ENCODE peak calls at places on chromosomes 6 and 20, in ten cellular contexts. F is adrenal gland, Y is sigmoid colon, B is heart left ventricle, H is IMR-90, J is uterus, D is A549, A is breast epithelium, M is Peyer's patch, C is upper lobe of left lung. Z is an unnamed sample.

GRCh38 chr6:5636210-5637030 is 370.3 kb downstream of the NRN1 start:
- DNase-seq in F (no peak), Y (no peak), B (no peak), H (no peak), J (no peak), D (no peak), A (no peak), M (no peak), C (no peak), Z (no peak)

GRCh38 chr6:88251261-88251660 is 85.1 kb upstream of the CNR1 start:
- DNase-seq in F (no peak), Y (no peak), B (no peak), H (no peak), J (no peak), D (no peak), A (no peak), M (no peak), C (no peak), Z (no peak)

GRCh38 chr6:138468320-138469015 is 30.8 kb downstream of the NHSL1 start:
- DNase-seq in F (no peak), Y (no peak), B (no peak), H (peak; percentile 73), J (no peak), D (peak; percentile 21), A (no peak), M (no peak), C (no peak), Z (no peak)

GRCh38 chr20:20211274-20211987 is 156.5 kb upstream of the INSM1 start:
- DNase-seq in F (no peak), Y (no peak), B (no peak), H (no peak), J (no peak), D (no peak), A (no peak), M (no peak), C (no peak), Z (no peak)

GRCh38 chr20:2986466-2986865 is 57.0 kb upstream of the GNRH2 start:
- DNase-seq in F (peak; percentile 26), Y (no peak), B (no peak), H (peak; percentile 33), J (no peak), D (no peak), A (no peak), M (no peak), C (no peak), Z (no peak)

GRCh38 chr6:19841181-19841580 is 4.0 kb downstream of the ID4 start:
- DNase-seq in F (no peak), Y (no peak), B (no peak), H (no peak), J (no peak), D (no peak), A (no peak), M (no peak), C (no peak), Z (no peak)

GRCh38 chr6:121544691-121545090 is 109.2 kb downstream of the GJA1 start:
- DNase-seq in F (no peak), Y (no peak), B (no peak), H (no peak), J (no peak), D (no peak), A (no peak), M (no peak), C (no peak), Z (no peak)

GRCh38 chr20:61419010-61419409 is 166.9 kb downstream of the CDH4 start:
- DNase-seq in F (no peak), Y (no peak), B (no peak), H (no peak), J (no peak), D (no peak), A (no peak), M (no peak), C (no peak), Z (no peak)

GRCh38 chr20:57762531-57763234 is 52.9 kb upstream of the PMEPA1 start:
- DNase-seq in F (no peak), Y (peak; percentile 33), B (no peak), H (no peak), J (no peak), D (no peak), A (no peak), M (no peak), C (no peak), Z (peak; percentile 32)

GRCh38 chr6:52566853-52567279 is 10.0 kb downstream of the TRAM2 start:
- DNase-seq in F (peak; percentile 60), Y (no peak), B (peak; percentile 45), H (peak; percentile 99), J (no peak), D (peak; percentile 5), A (no peak), M (no peak), C (no peak), Z (no peak)

GRCh38 chr6:15246217-15247211 is 645 bp downstream of the JARID2 start:
- DNase-seq in F (no peak), Y (no peak), B (no peak), H (peak; percentile 49), J (no peak), D (no peak), A (no peak), M (no peak), C (no peak), Z (no peak)

GRCh38 chr6:15247214-15247749 is 1.4 kb downstream of the JARID2 start:
- DNase-seq in F (no peak), Y (no peak), B (no peak), H (no peak), J (no peak), D (no peak), A (no peak), M (no peak), C (no peak), Z (no peak)

GRCh38 chr6:15248451-15249370 is 2.8 kb downstream of the JARID2 start:
- DNase-seq in F (peak; percentile 96), Y (peak; percentile 99), B (peak; percentile 98), H (peak; percentile 97), J (peak; percentile 97), D (peak; percentile 84), A (peak; percentile 93), M (peak; percentile 96), C (peak; percentile 96), Z (peak; percentile 99)

GRCh38 chr6:15249371-15250019 is 3.6 kb downstream of the JARID2 start:
- DNase-seq in F (no peak), Y (no peak), B (no peak), H (no peak), J (no peak), D (no peak), A (no peak), M (peak; percentile 34), C (no peak), Z (no peak)

GRCh38 chr6:15247750-15248450 is 2.0 kb downstream of the JARID2 start:
- DNase-seq in F (peak; percentile 54), Y (peak; percentile 80), B (peak; percentile 67), H (peak; percentile 62), J (peak; percentile 52), D (peak; percentile 51), A (peak; percentile 58), M (peak; percentile 52), C (peak; percentile 94), Z (peak; percentile 92)
- TF ChIP-seq CTCF in F (peak; percentile 16), Y (peak; percentile 51), B (peak; percentile 30), H (peak; percentile 9), J (peak; percentile 35), D (peak; percentile 29), A (no peak), M (peak; percentile 47), C (peak; percentile 46), Z (no peak)

DNA sequence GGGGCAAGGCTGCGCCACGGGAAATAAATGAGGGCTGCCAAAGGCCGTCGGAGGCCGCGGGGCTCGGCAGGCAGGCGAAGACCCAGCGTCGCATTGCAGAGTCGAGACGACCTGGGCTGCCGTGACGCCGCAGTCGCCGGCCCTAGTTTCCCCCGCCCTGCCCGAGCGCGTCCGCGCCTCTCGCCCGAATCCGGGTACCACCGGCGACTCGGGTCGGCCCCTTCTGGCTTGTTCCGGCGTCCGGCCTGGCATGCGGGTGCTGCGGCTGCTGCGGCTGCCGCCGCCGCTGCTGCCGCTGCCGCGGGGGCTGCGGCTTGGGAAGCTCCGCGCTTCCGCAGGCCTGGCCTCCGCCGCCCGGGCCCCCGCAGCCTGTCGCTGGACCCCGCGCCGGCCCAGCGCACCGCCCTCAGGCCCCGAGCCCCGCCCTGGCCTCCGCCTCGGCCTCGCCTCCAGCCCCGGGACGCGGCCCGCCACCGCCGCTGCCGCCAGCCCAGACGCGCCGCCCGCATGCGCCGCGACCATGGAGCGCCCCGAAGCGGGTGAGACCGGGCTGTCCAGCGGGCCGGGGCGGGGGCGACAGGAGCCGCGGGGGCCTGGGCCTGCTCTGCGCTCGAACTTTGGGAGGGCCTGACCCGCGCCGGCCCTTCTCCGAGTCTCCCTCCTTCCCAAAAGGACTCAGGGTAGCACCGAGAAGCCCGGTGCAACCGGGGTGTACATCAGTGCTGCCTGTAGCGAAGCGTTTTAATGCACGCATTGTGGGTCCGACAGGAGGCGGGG is at the start of gene AKAP7:
- DNase-seq in F (peak; percentile 88), Y (peak; percentile 84), B (peak; percentile 84), H (peak; percentile 39), J (peak; percentile 66), D (peak; percentile 74), A (peak; percentile 73), M (peak; percentile 62), C (peak; percentile 96), Z (peak; percentile 56)
- TF ChIP-seq POLR2A in F (peak; percentile 84), Y (no peak), B (no peak), H (no peak), J (no peak), D (peak; percentile 51), A (peak; percentile 12), M (peak; percentile 40), C (no peak), Z (no peak)

DNA sequence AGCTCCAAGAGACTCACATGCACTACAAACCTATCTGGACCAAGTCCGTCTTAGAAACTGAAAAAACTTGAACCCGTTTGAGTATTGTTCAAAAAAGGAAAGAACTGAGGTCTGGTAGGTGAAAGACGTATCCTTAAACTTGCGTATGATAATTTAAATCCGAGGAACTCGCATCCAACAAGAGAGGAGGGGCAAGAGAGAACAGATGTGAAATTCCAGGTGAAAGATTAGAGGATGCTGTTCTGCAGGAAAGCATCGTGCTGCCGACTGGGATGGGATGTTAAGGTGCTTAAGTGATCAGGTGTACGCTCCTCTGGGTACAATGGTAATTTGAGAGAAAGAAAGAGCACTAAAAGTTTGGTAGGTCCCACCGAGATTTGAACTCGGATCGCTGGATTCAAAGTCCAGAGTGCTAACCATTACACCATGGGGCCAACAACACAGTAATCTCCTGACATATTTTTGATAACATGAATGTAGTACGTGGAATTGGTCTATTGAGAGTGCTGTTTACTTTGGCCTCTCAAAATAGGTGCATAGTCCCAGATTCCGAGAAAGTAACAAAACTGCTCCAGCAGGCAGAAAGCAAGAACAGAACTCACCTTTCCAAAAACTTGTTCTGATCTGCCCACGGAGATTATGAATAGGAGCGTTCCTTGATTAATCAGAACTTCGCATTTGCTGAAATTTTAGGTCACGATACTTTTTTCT is 53.5 kb upstream of the BTN3A2 start:
- DNase-seq in F (peak; percentile 36), Y (no peak), B (no peak), H (peak; percentile 73), J (peak; percentile 46), D (no peak), A (no peak), M (no peak), C (no peak), Z (no peak)
- H3K4me3 ChIP-seq in F (no peak overlapping the region), Y (peak overlapping the region; percentile 9), B (peak overlapping the region; percentile 13), H (peak overlapping the region; percentile 75), J (no peak overlapping the region), D (peak overlapping the region; percentile 69), A (peak overlapping the region; percentile 57), M (peak overlapping the region; percentile 60), C (peak overlapping the region; percentile 34), Z (peak overlapping the region; percentile 15)

DNA sequence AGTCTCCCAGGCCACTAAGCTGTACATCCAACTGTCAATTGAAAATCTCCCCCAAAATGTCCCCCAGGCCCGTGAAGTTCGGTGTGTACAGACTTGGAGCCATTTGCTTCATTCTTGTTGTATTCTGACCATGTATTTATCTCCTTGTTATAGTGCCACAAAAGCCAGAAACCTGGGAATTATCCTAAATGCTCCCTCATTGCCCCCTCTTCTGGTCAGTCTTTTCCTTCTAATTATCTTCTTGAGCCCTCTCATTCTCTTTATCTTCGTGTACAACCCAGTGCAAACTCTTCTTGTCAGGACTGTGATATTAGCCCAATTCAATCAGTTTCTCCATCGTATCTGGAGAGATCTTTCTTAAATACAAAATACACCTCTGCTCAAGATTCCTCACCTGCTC is 64.7 kb downstream of the RFX6 start:
- DNase-seq in F (no peak), Y (no peak), B (no peak), H (no peak), J (no peak), D (no peak), A (no peak), M (no peak), C (no peak), Z (no peak)
- TF ChIP-seq CTCF in F (no peak), Y (no peak), B (no peak), H (no peak), J (no peak), D (no peak), A (no peak), M (no peak), C (no peak), Z (no peak)